ENCODE peak calls at places on chromosome 1, in seven cellular contexts. W, Z, P, U, O, K and G are unnamed samples.

GRCh38 chr1:206953126-206953525 is 6.9 kb upstream of the PIGR start:
- DNase-seq in W (no peak), O (no peak), Z (no peak), U (no peak), P (no peak), K (no peak), G (no peak)

GRCh38 chr1:151059342-151060240 is at the start of gene CDC42SE1:
- DNase-seq in O (peak), Z (peak), W (peak), U (peak), K (no peak), P (peak), G (peak)

GRCh38 chr1:244280221-244280620 is 171.5 kb downstream of the ADSS2 start:
- DNase-seq in W (peak), P (no peak), K (no peak), U (no peak), O (no peak), Z (no peak), G (peak)

GRCh38 chr1:242524571-242525359 is at the start of gene PLD5:
- DNase-seq in W (no peak), Z (no peak), U (no peak), O (peak), P (no peak), K (no peak), G (no peak)

GRCh38 chr1:114353233-114353632 is 157.8 kb downstream of the TRIM33 start:
- DNase-seq in Z (no peak), P (no peak), K (peak), U (no peak), W (peak), O (no peak), G (peak)

GRCh38 chr1:186967659-186968394 is 139.1 kb downstream of the PLA2G4A start:
- DNase-seq in K (no peak), W (peak), U (no peak), O (no peak), Z (no peak), P (no peak), G (peak)

GRCh38 chr1:162844153-162844552 is 16.8 kb downstream of the CCDC190 start:
- DNase-seq in U (no peak), O (no peak), W (no peak), Z (no peak), K (no peak), P (no peak), G (no peak)

GRCh38 chr1:12339410-12339809 is 109.6 kb downstream of the VPS13D start:
- DNase-seq in U (no peak), O (no peak), P (no peak), Z (no peak), W (no peak), K (no peak), G (no peak)

GRCh38 chr1:234477373-234478151 is 1.4 kb downstream of the TARBP1 start:
- DNase-seq in U (no peak), O (no peak), W (no peak), Z (no peak), K (no peak), P (no peak), G (no peak)

GRCh38 chr1:230581446-230582079 is 60.7 kb upstream of the COG2 start:
- DNase-seq in W (no peak), P (no peak), K (no peak), O (peak), Z (no peak), U (no peak), G (no peak)

GRCh38 chr1:202599669-202600431 is 110.4 kb downstream of the SYT2 start:
- DNase-seq in Z (no peak), K (no peak), W (peak), U (peak), P (peak), O (peak), G (peak)

GRCh38 chr1:75543705-75544104 is 67.2 kb downstream of the SLC44A5 start:
- DNase-seq in O (no peak), U (no peak), P (no peak), Z (no peak), K (no peak), W (no peak), G (no peak)

GRCh38 chr1:22889213-22889827 is 83.3 kb downstream of the LACTBL1 start:
- DNase-seq in U (peak), W (peak), P (no peak), K (no peak), Z (no peak), O (peak), G (peak)

GRCh38 chr1:8096105-8097011 is 70.2 kb upstream of the ERRFI1 start:
- DNase-seq in K (peak), Z (no peak), O (no peak), W (peak), P (no peak), U (no peak), G (peak)